ENCODE peak calls at places on chromosomes 7 and 10, in nine cellular contexts. P, I, C, R, V, A, E, D and G are unnamed samples.

GRCh38 chr7:155277385-155277994 is 20.2 kb upstream of the INSIG1 start:
- DNase-seq in P (no peak), I (peak), C (no peak), R (no peak), V (no peak), A (no peak), E (no peak), D (no peak), G (no peak)

GRCh38 chr10:818526-819220 is 112.8 kb downstream of the LARP4B start:
- DNase-seq in P (no peak), I (no peak), C (no peak), R (no peak), V (peak), A (no peak), E (no peak), D (no peak), G (no peak)

GRCh38 chr10:30750971-30751677 is 121.6 kb upstream of the LYZL2 start:
- DNase-seq in P (no peak), I (no peak), C (no peak), R (no peak), V (no peak), A (no peak), E (no peak), D (no peak), G (no peak)

GRCh38 chr10:22712959-22713852 is 1.2 kb downstream of the PIP4K2A start:
- DNase-seq in P (peak), I (peak), C (peak), R (peak), V (peak), A (no peak), E (peak), D (peak), G (peak)

GRCh38 chr7:106523482-106523881 is 137.5 kb downstream of the CCDC71L start:
- DNase-seq in P (no peak), I (no peak), C (no peak), R (no peak), V (no peak), A (no peak), E (no peak), D (no peak), G (no peak)

GRCh38 chr7:38321515-38321944 is 48.1 kb upstream of the TARP start:
- DNase-seq in P (no peak), I (peak), C (no peak), R (no peak), V (no peak), A (peak), E (no peak), D (no peak), G (no peak)

GRCh38 chr10:6037975-6038624 is 24.1 kb downstream of the IL2RA start:
- DNase-seq in P (no peak), I (no peak), C (no peak), R (no peak), V (no peak), A (no peak), E (no peak), D (no peak), G (no peak)

GRCh38 chr10:18140957-18141888 is 999 bp downstream of the CACNB2 start:
- DNase-seq in P (no peak), I (peak), C (peak), R (peak), V (peak), A (no peak), E (peak), D (peak), G (no peak)

GRCh38 chr10:27747096-27747451 is 1.5 kb upstream of the MKX start:
- DNase-seq in P (no peak), I (no peak), C (peak), R (peak), V (no peak), A (no peak), E (peak), D (no peak), G (peak)

GRCh38 chr7:78020131-78020873 is 221.7 kb downstream of the PHTF2 start:
- DNase-seq in P (no peak), I (peak), C (peak), R (peak), V (peak), A (peak), E (peak), D (peak), G (peak)

GRCh38 chr10:49270565-49270964 is 28.4 kb upstream of the C10orf71 start:
- DNase-seq in P (no peak), I (no peak), C (no peak), R (no peak), V (no peak), A (no peak), E (no peak), D (no peak), G (no peak)

DNA sequence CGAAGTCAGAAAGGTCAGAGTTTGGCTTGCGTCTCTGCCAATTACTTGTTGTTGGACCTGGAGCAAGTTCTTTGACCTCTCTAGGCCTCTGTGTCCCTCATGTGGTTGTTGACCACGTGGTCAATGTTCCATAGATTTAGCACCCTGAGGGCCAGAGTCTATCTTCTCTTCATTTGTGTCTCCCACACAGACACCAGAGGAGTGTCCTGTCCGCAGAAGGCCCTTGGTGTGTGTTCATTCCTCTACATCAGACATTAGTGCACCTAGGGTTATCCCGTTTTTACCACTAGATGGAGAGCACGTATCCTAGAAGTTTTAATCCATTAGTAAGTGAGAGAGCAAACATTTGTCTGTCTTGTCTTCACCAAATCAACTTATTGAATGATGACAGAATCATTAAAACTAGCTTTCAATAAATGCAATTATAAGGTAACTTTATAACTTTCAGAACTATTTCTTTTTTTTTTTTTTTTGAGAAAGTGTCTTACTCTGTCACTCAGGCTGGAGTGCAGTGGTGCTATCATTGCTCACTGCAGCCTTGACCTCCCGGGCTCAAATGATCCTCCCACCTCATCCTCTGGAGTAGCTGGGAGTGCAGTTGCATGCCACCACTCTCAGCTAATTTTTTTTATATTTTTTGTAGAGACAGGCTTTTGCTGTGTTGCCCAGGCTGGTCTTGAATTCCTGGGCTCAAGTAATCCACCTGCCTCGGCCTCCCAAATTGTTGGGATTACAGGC is 122.5 kb upstream of the ANKRD1 start:
- DNase-seq in P (no peak), I (peak), C (no peak), R (peak), V (no peak), A (peak), E (peak), D (peak), G (no peak)
- TF ChIP-seq CTCF in P (no peak), I (peak), C (no peak), R (peak), V (peak), A (peak), E (no peak), D (peak), G (peak)

GRCh38 chr7:21717323-21717722 is 174.5 kb downstream of the DNAH11 start:
- DNase-seq in P (no peak), I (no peak), C (no peak), R (no peak), V (no peak), A (no peak), E (no peak), D (no peak), G (no peak)

GRCh38 chr7:21719846-21720245 is 177.0 kb downstream of the DNAH11 start:
- DNase-seq in P (no peak), I (no peak), C (no peak), R (no peak), V (no peak), A (no peak), E (no peak), D (no peak), G (no peak)

GRCh38 chr7:21724562-21724961 is 181.7 kb downstream of the DNAH11 start:
- DNase-seq in P (no peak), I (no peak), C (no peak), R (no peak), V (no peak), A (no peak), E (no peak), D (no peak), G (no peak)

DNA sequence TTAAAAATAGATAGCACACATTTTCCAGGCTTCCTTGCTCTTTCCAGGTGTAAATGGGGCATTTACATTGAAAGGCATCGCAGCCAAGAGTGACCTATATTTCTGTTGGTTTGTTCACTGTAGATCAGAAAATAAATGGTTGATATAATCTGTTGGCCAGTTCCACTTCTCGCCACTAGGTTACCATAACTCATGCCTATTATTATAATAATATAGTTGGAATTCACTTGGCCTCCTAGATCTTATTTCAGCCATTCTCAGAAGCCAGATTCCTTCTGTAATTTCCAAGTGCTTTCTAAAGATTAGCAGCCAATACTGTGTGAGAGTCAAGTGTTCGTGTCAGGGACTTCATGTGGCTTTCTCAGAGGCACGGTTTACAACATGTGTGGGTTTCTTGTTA is 179.5 kb downstream of the DNAH11 start:
- DNase-seq in P (no peak), I (no peak), C (no peak), R (no peak), V (no peak), A (no peak), E (no peak), D (no peak), G (no peak)
- TF ChIP-seq CTCF in P (no peak), I (no peak), C (peak), R (peak), V (no peak), A (no peak), E (no peak), D (peak), G (peak)

GRCh38 chr7:24980695-24981543 is 941 bp upstream of the OSBPL3 start:
- DNase-seq in P (no peak), I (peak), C (no peak), R (no peak), V (peak), A (no peak), E (peak), D (no peak), G (no peak)

GRCh38 chr7:24979470-24979862 is 512 bp downstream of the OSBPL3 start:
- DNase-seq in P (peak), I (peak), C (peak), R (peak), V (peak), A (no peak), E (peak), D (peak), G (peak)

GRCh38 chr7:24979863-24980694 is at the start of gene OSBPL3:
- DNase-seq in P (peak), I (peak), C (peak), R (peak), V (peak), A (peak), E (peak), D (peak), G (peak)

GRCh38 chr7:24981544-24981951 is 1.6 kb upstream of the OSBPL3 start:
- DNase-seq in P (peak), I (peak), C (peak), R (peak), V (peak), A (no peak), E (peak), D (peak), G (peak)

GRCh38 chr7:24982917-24983316 is 2.9 kb upstream of the OSBPL3 start:
- DNase-seq in P (no peak), I (peak), C (no peak), R (no peak), V (no peak), A (no peak), E (no peak), D (no peak), G (no peak)
- TF ChIP-seq CTCF in P (no peak), I (peak), C (no peak), R (no peak), V (peak), A (peak), E (no peak), D (peak), G (no peak)

GRCh38 chr10:76977046-76977445 is 660.6 kb downstream of the KCNMA1 start:
- DNase-seq in P (no peak), I (no peak), C (no peak), R (no peak), V (no peak), A (no peak), E (no peak), D (no peak), G (no peak)
- TF ChIP-seq CTCF in P (no peak), I (no peak), C (no peak), R (no peak), V (no peak), A (no peak), E (no peak), D (no peak), G (no peak)

DNA sequence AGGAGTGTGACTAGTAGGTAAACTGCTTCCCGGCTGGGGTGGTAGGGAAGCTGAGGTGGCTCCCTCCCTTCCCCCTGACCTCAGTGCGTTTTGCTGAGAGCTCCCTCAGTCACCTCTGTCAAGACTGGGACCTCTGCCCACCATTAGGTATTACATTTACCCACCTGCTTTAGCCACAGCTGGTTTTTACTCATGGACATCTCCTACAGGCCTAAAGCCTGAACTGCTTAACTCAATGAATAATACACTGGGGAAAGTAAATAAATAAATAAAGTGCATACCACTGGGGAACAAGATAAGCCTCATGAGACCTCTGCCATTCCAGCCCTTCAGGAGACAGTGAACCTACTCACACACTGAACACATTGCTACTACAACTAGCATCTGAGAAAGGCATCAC is 38.9 kb upstream of the CDK13 start:
- DNase-seq in P (no peak), I (peak), C (no peak), R (no peak), V (no peak), A (no peak), E (no peak), D (no peak), G (no peak)
- TF ChIP-seq CTCF in P (no peak), I (no peak), C (no peak), R (no peak), V (no peak), A (no peak), E (no peak), D (no peak), G (no peak)